ENCODE peak calls at places on chromosomes 11 and 22, in seven cellular contexts. M is A549, O is lower lobe of right lung, G is suprapubic skin, E is heart right ventricle, Y is ovary, N is mucosa of descending colon. C is an unnamed sample. For H3K4me1, the result is how much of the 10 kb centered on the place peaks cover.

GRCh38 chr11:57467508-57468157 is 7.3 kb downstream of the RTN4RL2 start:
- DNase-seq in M (no peak), O (no peak), G (no peak), E (no peak), Y (no peak), N (no peak), C (no peak)

GRCh38 chr11:93570759-93571413 is 27.7 kb upstream of the SMCO4 start:
- DNase-seq in M (peak), O (no peak), G (no peak), E (peak), Y (no peak), N (peak), C (no peak)

GRCh38 chr11:40986320-40986719 is 473.1 kb downstream of the LRRC4C start:
- DNase-seq in M (no peak), O (no peak), G (no peak), E (no peak), Y (no peak), N (no peak), C (no peak)

GRCh38 chr11:8807544-8808225 is 103.3 kb upstream of the AKIP1 start:
- DNase-seq in M (no peak), O (no peak), G (no peak), E (peak), Y (peak), N (peak), C (no peak)

GRCh38 chr11:127825185-127825584 is 762.2 kb downstream of the ETS1 start:
- DNase-seq in M (no peak), O (no peak), G (no peak), E (no peak), Y (no peak), N (no peak), C (no peak)

GRCh38 chr11:7612661-7613393 is 60.5 kb downstream of the CYB5R2 start:
- DNase-seq in M (no peak), O (no peak), G (no peak), E (no peak), Y (no peak), N (no peak), C (no peak)

GRCh38 chr11:70906101-70906500 is 346.3 kb downstream of the SHANK2 start:
- DNase-seq in M (no peak), O (peak), G (no peak), E (no peak), Y (no peak), N (no peak), C (no peak)

GRCh38 chr11:78194490-78194889 is 5.8 kb downstream of the USP35 start:
- DNase-seq in M (no peak), O (no peak), G (no peak), E (no peak), Y (no peak), N (no peak), C (no peak)

GRCh38 chr11:67632175-67632981 is 2.6 kb upstream of the NUDT8 start:
- DNase-seq in M (no peak), O (peak), G (peak), E (no peak), Y (no peak), N (peak), C (no peak)

GRCh38 chr11:59503276-59503675 is at the start of gene OR4D11:
- DNase-seq in M (no peak), O (no peak), G (no peak), E (no peak), Y (no peak), N (no peak), C (no peak)

GRCh38 chr11:13229136-13229535 is 48.5 kb upstream of the BMAL1 start:
- DNase-seq in M (no peak), O (no peak), G (no peak), E (no peak), Y (no peak), N (no peak), C (no peak)

GRCh38 chr11:64665381-64665780 is 57.6 kb downstream of the NRXN2 start:
- DNase-seq in M (no peak), O (peak), G (no peak), E (no peak), Y (no peak), N (no peak), C (no peak)

GRCh38 chr22:49617264-49617663 is 210.4 kb downstream of the BRD1 start:
- DNase-seq in M (no peak), O (no peak), G (no peak), E (no peak), Y (no peak), N (no peak), C (no peak)

GRCh38 chr11:3942160-3942955 is 86.9 kb downstream of the STIM1 start:
- DNase-seq in M (no peak), O (no peak), G (no peak), E (no peak), Y (no peak), N (no peak), C (no peak)

GRCh38 chr22:30838111-30838510 is 130.5 kb downstream of the MORC2 start:
- DNase-seq in M (no peak), O (no peak), G (no peak), E (no peak), Y (no peak), N (no peak), C (no peak)

GRCh38 chr11:96393753-96394348 is 4.0 kb downstream of the JRKL start:
- DNase-seq in M (peak), O (no peak), G (no peak), E (no peak), Y (no peak), N (no peak), C (no peak)

GRCh38 chr11:12164061-12165014 is 53.9 kb downstream of the MICAL2 start:
- DNase-seq in M (peak), O (no peak), G (no peak), E (no peak), Y (no peak), N (peak), C (no peak)

GRCh38 chr11:123590296-123590912 is 64.0 kb downstream of the SCN3B start:
- DNase-seq in M (peak), O (no peak), G (no peak), E (peak), Y (no peak), N (peak), C (no peak)

GRCh38 chr11:67281552-67282150 is 7.5 kb upstream of the ANKRD13D start:
- DNase-seq in M (no peak), O (peak), G (peak), E (no peak), Y (peak), N (no peak), C (no peak)

GRCh38 chr11:14954581-14954980 is 17.6 kb downstream of the CALCA start:
- DNase-seq in M (no peak), O (no peak), G (no peak), E (no peak), Y (no peak), N (no peak), C (no peak)

GRCh38 chr11:8814209-8814922 is 96.6 kb upstream of the AKIP1 start:
- DNase-seq in M (no peak), O (no peak), G (no peak), E (no peak), Y (no peak), N (peak), C (no peak)

GRCh38 chr11:100731471-100731870 is 44.4 kb downstream of the ARHGAP42 start:
- DNase-seq in M (no peak), O (no peak), G (no peak), E (no peak), Y (no peak), N (no peak), C (no peak)

GRCh38 chr11:64186205-64187165 is 514 bp downstream of the STIP1 start:
- DNase-seq in M (no peak), O (no peak), G (no peak), E (no peak), Y (no peak), N (peak), C (peak)

GRCh38 chr22:46769191-46769675 is 6.8 kb downstream of the TBC1D22A start:
- DNase-seq in M (no peak), O (peak), G (peak), E (no peak), Y (peak), N (peak), C (no peak)

GRCh38 chr22:31488988-31489617 is 539 bp downstream of the EIF4ENIF1 start:
- DNase-seq in M (peak), O (peak), G (peak), E (peak), Y (peak), N (peak), C (peak)

GRCh38 chr11:102452461-102453285 is at the start of gene TMEM123:
- DNase-seq in M (peak), O (peak), G (peak), E (peak), Y (peak), N (peak), C (peak)

GRCh38 chr11:95884364-95884763 is 39.5 kb downstream of the MTMR2 start:
- DNase-seq in M (no peak), O (no peak), G (no peak), E (no peak), Y (no peak), N (no peak), C (no peak)

GRCh38 chr11:84476581-84476980 is 1150.6 kb downstream of the DLG2 start:
- DNase-seq in M (no peak), O (no peak), G (no peak), E (no peak), Y (no peak), N (no peak), C (no peak)

GRCh38 chr11:17541330-17541885 is 2.8 kb downstream of the USH1C start:
- DNase-seq in M (no peak), O (no peak), G (no peak), E (no peak), Y (no peak), N (peak), C (no peak)

GRCh38 chr11:9568854-9569587 is 4.4 kb upstream of the WEE1 start:
- DNase-seq in M (peak), O (peak), G (peak), E (peak), Y (peak), N (peak), C (no peak)

GRCh38 chr11:45658292-45658991 is 7.0 kb downstream of the CHST1 start:
- DNase-seq in M (no peak), O (no peak), G (no peak), E (peak), Y (peak), N (peak), C (no peak)

GRCh38 chr11:128180446-128181089 is 406.8 kb downstream of the ETS1 start:
- DNase-seq in M (peak), O (no peak), G (no peak), E (no peak), Y (no peak), N (no peak), C (no peak)

GRCh38 chr11:12897390-12897789 is 111.7 kb upstream of the RASSF10 start:
- DNase-seq in M (no peak), O (no peak), G (no peak), E (peak), Y (no peak), N (no peak), C (no peak)

GRCh38 chr11:113774174-113774503 is 647 bp upstream of the ZW10 start:
- DNase-seq in M (no peak), O (no peak), G (no peak), E (no peak), Y (no peak), N (no peak), C (no peak)
- TF ChIP-seq CTCF in M (no peak), O (no peak), G (no peak), E (no peak), Y (no peak), N (no peak), C (peak)

GRCh38 chr22:37697540-37697835 is 640 bp downstream of the TRIOBP start:
- DNase-seq in M (no peak), O (no peak), G (no peak), E (no peak), Y (no peak), N (no peak), C (no peak)
- H3K4me1 ChIP-seq in M (under half), O (under half), G (under half), E (under half), Y (under half), N (under half), C (under half)

DNA sequence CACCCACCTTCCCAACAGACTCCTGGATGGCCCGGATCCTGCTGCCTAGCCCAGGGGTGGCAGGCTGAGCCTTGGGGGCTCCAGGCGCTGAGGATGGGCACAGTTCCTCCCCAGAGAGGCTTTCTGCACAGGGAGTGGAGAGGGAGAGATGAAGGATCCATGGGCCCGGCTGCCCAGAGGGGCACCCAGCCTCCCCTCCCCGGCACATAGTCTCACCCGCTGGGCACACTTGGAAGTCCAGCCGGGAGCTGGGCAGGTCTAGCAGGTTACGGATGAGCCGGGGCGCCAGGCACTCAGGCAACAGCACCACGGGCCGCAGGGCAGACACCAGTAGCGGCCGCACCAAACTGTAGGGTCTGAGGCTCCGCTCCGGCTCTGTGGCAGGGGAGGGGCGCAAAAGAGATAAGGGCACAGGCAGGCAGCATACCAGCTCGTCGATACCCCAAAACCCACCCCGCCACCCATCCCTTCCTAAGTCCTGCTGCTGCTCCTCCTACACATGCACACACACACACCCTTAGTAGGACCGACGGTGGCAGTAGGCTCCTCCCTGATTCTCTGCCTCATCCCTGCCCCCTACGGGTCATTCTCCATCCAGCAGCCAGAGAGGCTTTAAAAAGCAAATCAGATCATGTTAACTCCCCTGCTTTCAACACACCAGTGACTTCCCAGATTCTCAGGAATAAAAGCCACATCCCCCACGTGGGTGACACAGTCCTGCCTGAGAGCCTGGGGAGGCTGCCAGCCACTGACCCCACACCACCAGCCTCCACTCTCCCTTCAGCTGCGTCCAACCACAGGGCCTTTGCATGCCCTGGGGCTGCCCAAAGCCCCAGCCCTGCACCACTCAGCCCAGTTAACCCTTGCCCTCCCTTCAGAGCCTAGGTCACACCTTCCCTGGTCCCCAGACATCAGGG is 6.5 kb upstream of the MFNG start:
- DNase-seq in M (peak), O (peak), G (no peak), E (no peak), Y (no peak), N (peak), C (peak)
- TF ChIP-seq CTCF in M (peak), O (peak), G (peak), E (no peak), Y (no peak), N (no peak), C (peak)

GRCh38 chr22:35315141-35315854 is 15.6 kb downstream of the TOM1 start:
- DNase-seq in M (no peak), O (no peak), G (peak), E (no peak), Y (no peak), N (no peak), C (no peak)

GRCh38 chr22:35317680-35318290 is 18.1 kb downstream of the TOM1 start:
- DNase-seq in M (no peak), O (no peak), G (peak), E (no peak), Y (peak), N (no peak), C (no peak)

GRCh38 chr22:35314161-35314942 is 14.7 kb downstream of the TOM1 start:
- DNase-seq in M (no peak), O (no peak), G (peak), E (peak), Y (no peak), N (peak), C (no peak)

GRCh38 chr22:35318346-35319215 is 18.9 kb downstream of the TOM1 start:
- DNase-seq in M (no peak), O (no peak), G (no peak), E (no peak), Y (peak), N (no peak), C (no peak)

DNA sequence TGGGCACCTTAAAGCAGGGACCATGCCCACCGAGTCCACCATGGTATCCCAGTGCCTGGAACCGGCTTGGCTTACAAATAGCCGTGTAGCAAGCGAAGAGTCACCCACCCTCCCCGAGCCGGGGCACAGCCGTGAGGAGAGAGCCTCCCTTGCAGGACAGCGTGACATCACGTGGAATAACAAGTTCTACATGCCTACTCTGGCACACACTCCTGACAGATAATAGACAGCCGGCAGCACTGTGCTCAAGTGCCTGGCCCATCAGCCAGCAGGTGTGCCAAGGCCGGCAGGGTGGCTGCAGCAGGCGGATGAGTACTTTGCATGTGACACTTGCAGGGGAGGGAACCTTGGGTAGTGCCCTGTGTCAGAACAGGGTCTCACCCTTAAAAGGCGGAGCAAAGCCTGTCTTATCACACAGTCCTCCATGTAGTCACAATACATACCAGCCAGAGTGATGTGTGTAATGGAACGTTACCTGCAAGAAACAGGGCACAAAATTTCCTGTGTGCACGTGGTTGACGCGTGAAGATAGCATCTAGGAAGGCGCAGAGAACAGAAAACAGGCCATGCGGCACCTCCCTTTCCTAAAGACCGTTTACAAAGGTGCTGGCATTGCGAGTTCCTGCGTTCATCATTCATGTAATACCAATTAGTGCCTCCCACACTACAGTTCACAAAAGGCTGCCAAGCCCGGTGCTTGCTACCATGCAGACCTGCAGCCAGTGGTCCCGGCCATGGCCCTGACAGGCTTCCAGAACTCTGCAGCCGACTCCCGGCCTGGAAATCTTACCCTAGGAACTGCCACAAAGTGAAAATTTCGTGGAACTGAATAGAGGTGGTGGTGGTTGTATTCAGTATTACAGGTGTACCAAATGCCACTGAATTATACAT is 16.4 kb downstream of the TOM1 start:
- DNase-seq in M (no peak), O (no peak), G (peak), E (peak), Y (no peak), N (no peak), C (no peak)
- H3K4me1 ChIP-seq in M (under half), O (under half), G (half or more), E (half or more), Y (under half), N (under half), C (under half)

DNA sequence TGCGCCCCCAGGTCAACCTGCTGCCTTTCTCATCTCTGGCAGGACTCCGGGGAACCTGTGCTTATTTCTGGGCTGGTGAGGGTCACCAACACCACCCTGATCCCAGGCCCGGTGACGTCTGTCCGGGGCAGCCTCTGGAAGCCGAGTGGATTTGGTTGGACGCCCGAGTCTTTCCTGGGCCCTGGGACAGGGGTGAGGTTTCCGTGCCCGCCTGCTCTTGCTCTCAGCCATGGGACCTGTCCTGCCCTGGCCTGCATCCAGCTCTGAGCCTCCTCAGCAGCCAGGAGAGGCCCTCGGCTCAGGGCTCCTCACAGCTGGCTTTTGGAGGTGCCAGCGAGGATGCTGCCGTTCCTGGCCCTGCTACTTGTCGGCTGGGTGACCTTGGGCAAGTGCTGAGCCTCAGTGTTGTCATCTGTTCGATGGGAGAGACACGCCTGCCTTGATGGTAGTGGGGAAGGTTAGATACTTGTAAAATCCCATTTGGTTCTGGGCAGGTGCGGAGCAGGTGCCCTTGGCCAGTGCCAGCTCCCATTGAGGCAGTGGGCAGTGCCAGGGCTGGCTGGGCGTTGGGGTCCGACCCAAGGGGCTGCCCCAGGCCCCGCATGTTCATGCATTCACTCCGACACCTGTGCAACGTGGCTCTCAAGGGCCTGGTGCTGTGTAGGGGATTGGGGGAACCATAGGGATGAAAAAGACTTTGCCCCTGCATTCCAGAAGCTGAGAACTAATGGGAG is 58.9 kb upstream of the THY1 start:
- DNase-seq in M (no peak), O (no peak), G (peak), E (no peak), Y (no peak), N (no peak), C (no peak)
- TF ChIP-seq CTCF in M (no peak), O (peak), G (no peak), E (no peak), Y (no peak), N (no peak), C (no peak)

DNA sequence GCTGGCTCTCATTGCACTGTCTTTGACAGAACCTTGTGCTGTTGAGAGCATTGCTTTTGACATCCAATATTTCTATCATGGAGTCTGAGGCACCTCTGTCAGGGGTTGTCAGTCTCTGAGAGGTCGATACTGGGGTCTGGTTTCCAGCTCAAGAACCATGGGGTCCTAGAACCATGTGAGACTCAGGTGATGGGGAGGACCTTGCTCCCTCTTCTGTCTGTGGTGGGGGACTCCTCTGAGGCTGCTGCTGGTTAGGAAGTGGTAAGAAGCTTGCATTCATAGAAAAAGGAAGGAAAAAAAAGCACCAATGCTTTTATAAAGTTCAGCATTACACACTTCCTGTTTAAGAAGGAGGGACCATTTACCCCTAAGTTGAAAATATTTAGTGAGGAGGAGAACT is 91.8 kb upstream of the CD44 start:
- DNase-seq in M (no peak), O (no peak), G (no peak), E (no peak), Y (no peak), N (peak), C (peak)
- H3K4me1 ChIP-seq in M (under half), O (half or more), G (under half), E (under half), Y (under half), N (under half), C (half or more)

DNA sequence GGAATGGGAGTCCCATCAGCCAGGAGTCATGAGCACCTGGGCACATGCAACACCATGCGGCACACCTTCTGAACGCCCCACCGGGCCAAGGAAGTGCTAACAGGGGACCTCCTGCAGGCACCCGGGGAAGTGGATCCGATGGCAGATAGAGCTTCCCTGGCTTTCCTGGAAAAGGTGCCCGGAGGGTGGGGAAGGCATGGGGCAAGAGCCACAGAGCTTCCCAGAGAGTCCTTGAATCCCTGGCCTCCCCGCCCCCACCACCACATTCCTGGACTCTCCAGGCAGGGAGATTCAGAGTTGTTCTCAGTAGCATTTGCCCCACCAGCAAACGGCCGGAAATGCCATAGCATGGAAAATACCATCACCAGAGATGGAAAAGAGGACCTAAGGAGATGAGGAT is 8.3 kb downstream of the TRIM29 start:
- DNase-seq in M (no peak), O (peak), G (peak), E (no peak), Y (peak), N (no peak), C (no peak)
- TF ChIP-seq CTCF in M (no peak), O (no peak), G (no peak), E (no peak), Y (no peak), N (no peak), C (no peak)

C was measured in CD8-positive, alpha-beta T cell.